ENCODE peak calls at places on chromosomes 5 and 9, in six cellular contexts. V, S, X, E, W and A are unnamed samples.
A peak's percentile ranks its signal among the peaks of the same experiment; 100 is the strongest.

GRCh38 chr5:1908931-1909330 is 26.2 kb upstream of the IRX4 start:
- DNase-seq in X (no peak), E (no peak), V (no peak), S (no peak), W (no peak), A (no peak)

GRCh38 chr5:180461303-180461702 is 32.9 kb upstream of the CNOT6 start:
- DNase-seq in E (no peak), W (no peak), V (no peak), S (no peak), X (no peak), A (peak; percentile 34)

GRCh38 chr9:106218854-106219253 is 524.5 kb downstream of the TMEM38B start:
- DNase-seq in X (no peak), V (no peak), E (no peak), S (no peak), W (no peak), A (no peak)

GRCh38 chr9:77429928-77430327 is 218.2 kb downstream of the GNA14 start:
- DNase-seq in S (no peak), E (no peak), W (no peak), X (no peak), V (no peak), A (no peak)

GRCh38 chr9:6955251-6955921 is 197.6 kb downstream of the KDM4C start:
- DNase-seq in E (peak; percentile 74), S (no peak), X (no peak), W (peak; percentile 44), V (no peak), A (no peak)

GRCh38 chr9:93501406-93501805 is 48.0 kb upstream of the FAM120AOS start:
- DNase-seq in S (no peak), W (peak; percentile 28), V (no peak), E (no peak), X (no peak), A (no peak)

GRCh38 chr5:93874080-93874479 is 132.7 kb upstream of the POU5F2 start:
- DNase-seq in W (peak; percentile 20), E (peak; percentile 27), S (no peak), V (no peak), X (no peak), A (no peak)

GRCh38 chr5:130502702-130503101 is 598.4 kb downstream of the CHSY3 start:
- DNase-seq in E (no peak), S (no peak), V (no peak), X (no peak), W (no peak), A (peak; percentile 36)

GRCh38 chr9:94791431-94791830 is 64.9 kb downstream of the AOPEP start:
- DNase-seq in S (no peak), W (no peak), X (no peak), E (no peak), V (no peak), A (no peak)

GRCh38 chr9:74610523-74611061 is 113.5 kb downstream of the RORB start:
- DNase-seq in S (no peak), W (no peak), X (no peak), V (no peak), E (no peak), A (no peak)

GRCh38 chr5:90956511-90956910 is 397.9 kb downstream of the ADGRV1 start:
- DNase-seq in E (no peak), X (no peak), V (no peak), S (no peak), W (no peak), A (no peak)

GRCh38 chr9:77454668-77455067 is 193.5 kb downstream of the GNA14 start:
- DNase-seq in S (no peak), W (peak; percentile 51), X (no peak), V (no peak), E (no peak), A (no peak)

GRCh38 chr9:8613346-8613825 is 813.8 kb upstream of the DMAC1 start:
- DNase-seq in W (no peak), S (no peak), E (peak; percentile 14), X (no peak), V (no peak), A (no peak)

GRCh38 chr5:68271124-68271523 is 55.6 kb downstream of the PIK3R1 start:
- DNase-seq in V (no peak), E (no peak), S (no peak), W (no peak), X (no peak), A (no peak)

GRCh38 chr5:68270576-68270975 is 55.0 kb downstream of the PIK3R1 start:
- DNase-seq in E (no peak), X (no peak), S (no peak), V (no peak), W (no peak), A (no peak)

GRCh38 chr5:68268363-68269130 is 53.0 kb downstream of the PIK3R1 start:
- DNase-seq in S (no peak), W (no peak), E (no peak), V (no peak), X (no peak), A (no peak)

GRCh38 chr5:68272289-68272688 is 56.7 kb downstream of the PIK3R1 start:
- DNase-seq in E (peak; percentile 37), W (no peak), S (no peak), V (no peak), X (no peak), A (no peak)

DNA sequence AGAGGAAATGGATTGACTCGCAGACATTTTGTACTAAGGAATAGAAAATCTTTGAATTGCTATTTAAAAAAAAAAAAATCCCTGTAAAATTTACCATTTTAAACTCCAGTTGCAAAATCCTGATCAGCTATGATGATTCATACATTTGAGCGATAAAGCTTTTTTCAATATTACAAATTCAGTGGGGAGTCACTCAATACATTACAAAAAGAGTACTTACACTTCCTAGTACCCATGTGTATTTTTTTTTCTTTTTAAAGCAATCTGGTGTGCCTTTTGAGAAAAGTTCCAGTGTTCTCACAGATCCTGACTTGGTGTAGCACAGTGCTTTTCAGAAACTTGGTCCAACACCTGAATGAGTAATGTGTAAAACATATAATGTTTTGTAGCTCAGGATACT is 54.3 kb downstream of the PIK3R1 start:
- DNase-seq in X (no peak), W (no peak), V (no peak), E (no peak), S (no peak), A (no peak)
- H3K4me3 ChIP-seq in X (no peak overlapping the region), W (no peak overlapping the region), V (no peak overlapping the region), E (no peak overlapping the region), S (no peak overlapping the region), A (no peak overlapping the region)

GRCh38 chr5:40827479-40827977 is 7.5 kb downstream of the RPL37 start:
- DNase-seq in S (no peak), X (no peak), W (no peak), V (no peak), E (no peak), A (no peak)

GRCh38 chr5:40826778-40827478 is 8.1 kb downstream of the RPL37 start:
- DNase-seq in E (no peak), V (no peak), X (no peak), W (no peak), S (no peak), A (no peak)

GRCh38 chr5:40829748-40830305 is 5.2 kb downstream of the RPL37 start:
- DNase-seq in V (no peak), X (no peak), W (no peak), S (no peak), E (no peak), A (no peak)

GRCh38 chr5:40828690-40829661 is 6.0 kb downstream of the RPL37 start:
- DNase-seq in E (no peak), V (no peak), W (no peak), X (no peak), S (no peak), A (no peak)

DNA sequence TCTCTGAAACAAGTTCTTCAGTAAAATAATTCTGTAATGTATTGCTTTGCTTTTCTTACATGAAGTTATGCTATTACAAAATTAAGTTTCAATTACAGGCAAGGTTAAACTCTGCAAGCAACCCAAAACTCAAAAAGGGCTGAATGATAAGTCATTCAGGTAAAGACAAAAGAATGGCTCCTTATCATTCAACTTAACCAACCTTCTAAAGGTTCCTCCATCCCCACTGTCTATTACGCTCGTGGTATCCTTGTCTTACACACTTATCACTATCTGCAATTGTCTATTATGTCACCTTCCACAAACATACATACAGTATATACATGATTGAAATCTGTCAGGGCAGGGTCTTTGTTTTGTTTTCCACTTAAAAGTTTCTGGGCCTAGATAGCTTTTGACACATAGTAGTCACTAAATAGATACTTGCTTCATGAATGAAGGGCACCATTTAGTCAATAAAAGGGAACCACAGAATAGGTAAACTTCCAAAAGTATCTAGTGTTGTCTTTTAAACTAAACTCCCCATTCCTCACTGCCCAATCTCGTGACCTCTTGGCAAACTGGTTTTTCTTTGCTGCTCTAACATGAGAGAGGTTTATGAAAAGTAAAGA is 6.9 kb downstream of the RPL37 start:
- DNase-seq in S (no peak), W (no peak), E (no peak), V (no peak), X (no peak), A (no peak)
- H3K4me3 ChIP-seq in S (no peak overlapping the region), W (no peak overlapping the region), E (no peak overlapping the region), V (no peak overlapping the region), X (no peak overlapping the region), A (no peak overlapping the region)

DNA sequence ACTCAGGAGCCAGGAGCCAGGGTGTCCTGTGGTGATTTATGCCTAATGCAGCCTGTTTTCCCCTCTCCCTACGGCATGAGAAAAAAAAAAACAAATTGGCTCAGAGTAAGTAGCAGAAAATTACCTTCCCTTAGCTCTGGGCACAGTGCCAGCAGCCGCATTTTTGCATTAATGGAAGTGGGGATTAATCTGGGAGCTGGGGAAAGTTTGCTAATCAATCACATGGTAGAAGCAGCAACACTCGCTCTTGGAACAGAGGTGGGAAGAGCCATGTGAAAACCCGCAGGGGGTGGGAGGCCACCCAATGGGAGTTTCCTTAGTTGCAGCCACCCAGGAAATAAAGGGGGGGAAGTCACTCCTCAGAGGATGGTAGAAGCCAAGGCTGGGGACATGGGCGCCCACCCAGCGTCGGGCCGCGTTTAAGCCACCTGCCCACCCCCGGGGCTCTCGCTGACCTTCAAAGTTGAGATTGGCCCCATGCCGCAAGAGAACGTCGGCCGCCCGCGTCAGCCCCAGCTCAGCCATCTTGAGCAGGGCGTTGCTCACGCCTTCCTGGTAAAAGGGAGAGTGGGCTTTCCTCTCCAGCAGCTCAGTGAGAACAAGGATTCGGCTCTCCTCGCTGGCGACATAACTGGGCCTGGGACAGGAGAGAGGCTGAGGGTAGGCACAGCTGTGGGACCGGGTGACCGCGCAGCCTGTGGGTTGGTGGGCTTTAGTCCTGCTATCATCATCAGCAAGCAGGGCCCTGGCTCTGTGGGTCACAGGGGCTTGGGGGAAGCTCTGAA is 1.7 kb downstream of the ASB6 start:
- DNase-seq in S (no peak), W (no peak), E (peak; percentile 46), V (no peak), X (no peak), A (no peak)
- H3K4me3 ChIP-seq in S (peak overlapping the region; percentile 100), W (peak overlapping the region; percentile 87), E (no peak overlapping the region), V (peak overlapping the region; percentile 99), X (peak overlapping the region; percentile 95), A (peak overlapping the region; percentile 99)

DNA sequence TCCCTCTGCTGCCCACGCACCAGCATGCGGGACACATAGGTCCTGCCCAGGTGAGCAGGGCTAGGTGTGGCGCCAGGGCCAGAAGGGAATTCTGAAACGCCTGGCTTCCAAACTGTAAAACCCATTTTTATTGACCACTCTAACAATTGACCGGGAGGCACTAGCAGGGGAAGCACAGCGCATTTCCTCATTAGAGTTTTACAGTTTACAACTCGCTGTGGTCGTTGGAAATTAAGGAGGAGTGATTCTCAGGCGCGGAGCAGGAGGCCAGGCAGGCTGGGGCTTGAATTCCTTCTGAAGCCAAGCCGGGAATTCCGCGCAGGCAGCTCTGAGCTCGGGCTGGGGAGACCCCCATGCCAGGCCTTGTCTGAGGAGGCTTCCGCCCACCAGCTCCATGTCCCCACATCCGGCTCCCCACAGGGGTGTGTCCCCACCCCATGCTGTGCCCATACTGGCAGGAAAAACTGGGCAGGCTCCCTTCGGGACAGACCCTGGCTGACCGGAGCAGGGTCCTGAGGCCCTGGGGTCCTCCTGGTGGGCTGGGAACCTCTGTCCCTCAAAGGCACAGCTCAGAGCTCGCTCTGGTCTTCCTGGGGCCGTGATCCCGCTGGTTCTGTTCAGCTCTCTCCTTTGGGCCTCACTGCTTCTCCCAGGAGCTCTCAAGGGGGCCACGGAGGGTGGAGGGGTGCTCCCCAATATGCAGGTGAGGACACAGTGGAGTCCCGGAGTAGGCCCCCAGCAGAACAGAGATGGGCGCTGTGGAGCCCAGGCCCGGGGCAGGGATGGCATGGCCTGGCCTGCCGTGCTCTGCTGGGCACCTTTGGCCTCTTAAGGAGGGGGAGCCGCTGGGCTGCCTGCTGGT is 1.2 kb upstream of the NRARP start:
- DNase-seq in X (no peak), E (no peak), S (peak; percentile 71), V (no peak), W (no peak), A (peak; percentile 73)
- H3K4me3 ChIP-seq in X (no peak overlapping the region), E (no peak overlapping the region), S (peak overlapping the region; percentile 60), V (peak overlapping the region; percentile 57), W (no peak overlapping the region), A (peak overlapping the region; percentile 47)